ENCODE peak calls at places on chromosomes 6 and 20, in nine cellular contexts. H is OCI-LY7, U is HepG2, N is Karpas-422, W is fibroblast of lung, Y is astrocyte, L is GM23338, F is neuronal stem cell, A is keratinocyte. B is an unnamed sample.

GRCh38 chr6:53306819-53307347 is 41.9 kb downstream of the ELOVL5 start:
- DNase-seq in H (no peak), U (peak), N (no peak), W (peak), Y (peak), L (no peak), F (no peak), A (peak), B (no peak)

GRCh38 chr20:57440678-57441509 is 49.7 kb downstream of the RBM38 start:
- DNase-seq in H (no peak), U (no peak), N (no peak), W (peak), Y (no peak), L (peak), F (no peak), A (no peak), B (peak)

GRCh38 chr20:17684077-17684888 is 2.2 kb upstream of the RRBP1 start:
- DNase-seq in H (no peak), U (peak), N (no peak), W (no peak), Y (no peak), L (no peak), F (no peak), A (no peak), B (no peak)

GRCh38 chr20:346640-347316 is at the start of gene NRSN2:
- DNase-seq in H (no peak), U (peak), N (peak), W (peak), Y (peak), L (peak), F (peak), A (no peak), B (peak)

GRCh38 chr6:101080597-101080996 is 199.5 kb upstream of the ASCC3 start:
- DNase-seq in H (no peak), U (no peak), N (no peak), W (peak), Y (peak), L (no peak), F (no peak), A (peak), B (no peak)

GRCh38 chr6:14177413-14178082 is 60.0 kb downstream of the CD83 start:
- DNase-seq in H (no peak), U (no peak), N (no peak), W (no peak), Y (no peak), L (no peak), F (no peak), A (no peak), B (no peak)

GRCh38 chr6:3913077-3913957 is 64.1 kb downstream of the FAM50B start:
- DNase-seq in H (no peak), U (peak), N (no peak), W (peak), Y (peak), L (no peak), F (no peak), A (peak), B (peak)

GRCh38 chr20:51480507-51481270 is 61.8 kb downstream of the NFATC2 start:
- DNase-seq in H (no peak), U (no peak), N (no peak), W (no peak), Y (no peak), L (no peak), F (no peak), A (no peak), B (no peak)

GRCh38 chr6:13250703-13251102 is 77.6 kb downstream of the TBC1D7 start:
- DNase-seq in H (no peak), U (no peak), N (no peak), W (no peak), Y (no peak), L (no peak), F (no peak), A (no peak), B (no peak)

GRCh38 chr6:143743256-143744166 is 65.7 kb downstream of the PHACTR2 start:
- DNase-seq in H (no peak), U (peak), N (no peak), W (peak), Y (peak), L (peak), F (no peak), A (no peak), B (peak)

GRCh38 chr6:12849420-12850200 is 133.0 kb downstream of the PHACTR1 start:
- DNase-seq in H (no peak), U (no peak), N (no peak), W (peak), Y (peak), L (no peak), F (no peak), A (no peak), B (no peak)

GRCh38 chr6:21748343-21749063 is 155.0 kb downstream of the SOX4 start:
- DNase-seq in H (peak), U (no peak), N (no peak), W (peak), Y (peak), L (peak), F (no peak), A (no peak), B (no peak)

GRCh38 chr6:75930954-75931689 is 141.3 kb downstream of the IMPG1 start:
- DNase-seq in H (no peak), U (no peak), N (no peak), W (peak), Y (peak), L (no peak), F (no peak), A (no peak), B (no peak)

GRCh38 chr20:39468703-39469102 is 506.6 kb downstream of the DHX35 start:
- DNase-seq in H (peak), U (no peak), N (peak), W (no peak), Y (no peak), L (peak), F (no peak), A (no peak), B (no peak)

GRCh38 chr6:137016366-137016765 is 28.4 kb downstream of the IL20RA start:
- DNase-seq in H (no peak), U (no peak), N (no peak), W (peak), Y (peak), L (no peak), F (no peak), A (no peak), B (no peak)

GRCh38 chr6:150752409-150752808 is 113.1 kb upstream of the MTHFD1L start:
- DNase-seq in H (no peak), U (no peak), N (no peak), W (no peak), Y (no peak), L (no peak), F (no peak), A (no peak), B (peak)

GRCh38 chr20:31968299-31969126 is 562 bp downstream of the XKR7 start:
- DNase-seq in H (peak), U (peak), N (peak), W (peak), Y (peak), L (peak), F (peak), A (no peak), B (peak)

GRCh38 chr6:39702265-39702664 is 22.9 kb downstream of the KIF6 start:
- DNase-seq in H (no peak), U (no peak), N (no peak), W (no peak), Y (no peak), L (no peak), F (no peak), A (no peak), B (no peak)

GRCh38 chr6:69801225-69801624 is 4.4 kb upstream of the LMBRD1 start:
- DNase-seq in H (no peak), U (no peak), N (peak), W (no peak), Y (no peak), L (peak), F (no peak), A (no peak), B (no peak)

GRCh38 chr20:57392512-57393271 is 1.5 kb downstream of the RBM38 start:
- DNase-seq in H (peak), U (no peak), N (peak), W (no peak), Y (no peak), L (no peak), F (no peak), A (no peak), B (peak)

GRCh38 chr6:169232507-169232931 is 21.1 kb downstream of the THBS2 start:
- DNase-seq in H (no peak), U (no peak), N (no peak), W (no peak), Y (no peak), L (no peak), F (no peak), A (no peak), B (no peak)

GRCh38 chr20:3239026-3239866 is at the start of gene SLC4A11:
- DNase-seq in H (peak), U (peak), N (peak), W (peak), Y (peak), L (peak), F (peak), A (peak), B (peak)

GRCh38 chr6:138428943-138429616 is 25.1 kb downstream of the HEBP2 start:
- DNase-seq in H (peak), U (peak), N (peak), W (peak), Y (peak), L (peak), F (peak), A (no peak), B (peak)

DNA sequence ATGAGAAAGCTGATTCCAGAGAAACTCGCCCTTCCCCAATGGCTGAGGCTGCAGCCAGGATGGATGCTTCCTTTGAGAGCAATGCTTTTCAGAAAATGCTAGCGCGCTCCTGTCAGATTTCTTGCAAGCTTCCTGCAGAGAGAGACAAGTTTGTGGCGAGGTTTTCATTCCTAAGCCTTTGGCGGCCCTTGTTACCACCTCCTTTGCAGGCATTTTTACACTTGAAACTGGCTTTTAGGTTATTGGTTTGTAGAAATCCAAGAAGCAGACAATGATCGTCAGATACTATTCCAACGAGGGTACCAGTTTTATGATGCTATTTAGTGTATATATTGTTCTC is 1.1 kb downstream of the FNDC1 start:
- DNase-seq in H (no peak), U (no peak), N (no peak), W (peak), Y (peak), L (no peak), F (peak), A (no peak), B (no peak)
- H2AFZ ChIP-seq in H (no peak), U (no peak), N (no peak), W (no peak), Y (peak), L (peak), F (peak), A (no peak), B (peak)

GRCh38 chr6:18281564-18281963 is 17.2 kb upstream of the DEK start:
- DNase-seq in H (no peak), U (no peak), N (no peak), W (no peak), Y (no peak), L (no peak), F (no peak), A (no peak), B (no peak)

GRCh38 chr6:18280084-18280483 is 15.8 kb upstream of the DEK start:
- DNase-seq in H (no peak), U (no peak), N (peak), W (peak), Y (peak), L (no peak), F (no peak), A (no peak), B (no peak)

GRCh38 chr6:18277181-18278006 is 13.1 kb upstream of the DEK start:
- DNase-seq in H (no peak), U (no peak), N (no peak), W (peak), Y (no peak), L (peak), F (no peak), A (no peak), B (no peak)

DNA sequence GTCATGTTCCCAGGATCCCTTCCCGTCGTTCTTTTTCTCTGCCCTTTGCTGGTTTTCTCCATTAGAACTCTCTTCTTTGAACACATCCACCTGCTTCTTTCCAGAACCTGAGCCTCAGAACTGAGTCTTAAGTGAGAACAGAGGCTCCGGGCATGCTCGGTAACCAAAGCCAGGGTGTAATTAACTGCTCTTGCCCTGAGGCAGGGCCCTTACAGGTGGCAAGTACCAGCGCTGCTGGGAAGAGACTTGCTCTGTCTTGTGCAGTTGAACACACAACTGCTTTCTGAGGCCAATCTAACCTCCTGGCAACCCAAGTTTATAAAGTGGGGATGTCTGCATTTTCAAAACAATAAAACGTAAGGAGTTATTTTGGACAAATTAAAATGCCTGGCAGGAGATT is 12.3 kb upstream of the DEK start:
- DNase-seq in H (no peak), U (no peak), N (no peak), W (no peak), Y (no peak), L (no peak), F (no peak), A (peak), B (no peak)
- H3K27ac ChIP-seq in H (no peak), U (no peak), N (no peak), W (no peak), Y (no peak), L (no peak), F (no peak), A (no peak), B (no peak)

DNA sequence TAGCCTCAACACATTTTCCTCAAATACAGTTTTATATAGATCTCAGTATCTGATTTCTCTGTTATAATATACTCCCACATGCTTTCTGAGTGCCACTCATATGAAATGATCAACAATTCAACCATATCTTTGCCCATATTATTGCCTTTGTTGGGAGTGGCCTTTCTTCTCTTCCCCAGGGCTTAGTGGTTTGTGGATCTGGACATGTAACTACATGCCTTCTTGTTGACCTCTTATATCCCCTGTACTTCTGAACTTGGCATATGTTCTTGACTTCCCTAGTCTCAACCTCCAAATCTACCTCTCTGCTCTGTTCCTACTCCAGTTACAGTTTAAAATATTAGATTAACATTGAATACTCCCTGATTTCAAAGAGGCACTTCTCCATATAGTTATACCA is 34.3 kb upstream of the PRIM2 start:
- DNase-seq in H (no peak), U (no peak), N (peak), W (no peak), Y (no peak), L (no peak), F (no peak), A (no peak), B (no peak)
- H2AFZ ChIP-seq in H (no peak), U (no peak), N (no peak), W (no peak), Y (no peak), L (peak), F (no peak), A (peak), B (peak)

DNA sequence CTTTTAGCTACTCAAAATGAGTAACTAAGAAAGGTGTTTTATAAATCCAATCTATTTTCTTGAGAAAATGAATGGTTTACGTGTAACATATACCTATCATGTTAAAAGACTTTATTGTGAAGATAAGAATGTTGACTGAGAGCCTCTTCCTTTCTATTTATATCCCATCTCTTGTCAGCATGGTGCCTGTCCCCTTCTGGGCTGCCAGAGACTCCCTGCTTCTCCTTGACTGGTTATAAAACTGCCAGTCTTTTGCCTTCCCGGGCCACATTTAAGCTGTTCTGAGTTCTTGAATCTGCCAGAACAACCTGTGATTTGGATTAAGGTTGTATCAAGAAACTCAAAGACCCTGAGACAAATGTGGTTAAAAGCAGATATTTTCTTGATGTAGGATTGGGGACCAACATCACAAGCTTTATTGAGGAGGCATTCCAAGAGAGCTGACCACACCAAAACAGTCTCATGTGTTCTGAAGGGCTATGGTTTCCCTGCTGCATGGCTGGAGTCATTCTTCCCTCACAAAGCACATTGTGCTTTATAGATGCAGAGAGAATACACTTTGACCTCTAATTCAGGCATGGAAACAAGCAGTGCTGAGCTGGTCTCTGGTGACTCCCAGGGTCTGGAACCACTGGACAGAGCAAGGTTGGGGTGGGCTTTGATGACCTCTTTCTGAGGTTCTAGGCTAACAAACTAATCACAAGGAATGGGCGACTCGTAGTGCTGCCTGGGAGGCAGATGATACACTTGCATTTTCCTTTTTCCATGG is 204.9 kb upstream of the PREP start:
- DNase-seq in H (no peak), U (no peak), N (no peak), W (peak), Y (peak), L (no peak), F (no peak), A (no peak), B (peak)
- H3K27ac ChIP-seq in H (no peak), U (no peak), N (no peak), W (peak), Y (peak), L (no peak), F (no peak), A (no peak), B (peak)